ENCODE peak calls at places on chromosomes 1 and 21, in nine cellular contexts. Y is MM.1S; I is astrocyte of the spinal cord; T is NCI-H1048; H is stimulated activated CD4-positive, alpha-beta T cell treated with anti-CD3 and anti-CD28 coated beads, Interleukin-1b, Interleukin-23, amount 100 ng/mL, for 24 hours; E is right atrium auricular region; D is posterior cingulate gyrus; W is RKO; G is GM04504. A is an unnamed sample.

GRCh38 chr1:89464008-89464407 is 60.6 kb upstream of the LRRC8B start:
- DNase-seq in W (no peak), D (no peak), T (no peak), H (no peak), G (no peak), I (no peak), E (no peak), Y (peak), A (no peak)

GRCh38 chr1:171738921-171739320 is 2.9 kb downstream of the VAMP4 start:
- DNase-seq in W (no peak), Y (no peak), H (no peak), I (no peak), E (no peak), G (no peak), T (no peak), D (no peak), A (peak)

GRCh38 chr1:236338096-236338495 is 56.0 kb upstream of the EDARADD start:
- DNase-seq in D (no peak), E (no peak), Y (no peak), I (no peak), W (peak), T (no peak), H (no peak), G (no peak), A (no peak)

GRCh38 chr1:116268211-116268610 is 104.8 kb upstream of the ATP1A1 start:
- DNase-seq in E (no peak), Y (peak), H (no peak), I (no peak), T (peak), W (peak), D (peak), G (no peak), A (peak)

GRCh38 chr1:155134858-155135415 is 715 bp upstream of the SLC50A1 start:
- DNase-seq in T (peak), H (peak), E (peak), D (no peak), Y (peak), G (peak), I (peak), W (peak), A (peak)

GRCh38 chr1:199218065-199218464 is 579.2 kb downstream of the PTPRC start:
- DNase-seq in H (no peak), Y (no peak), T (no peak), G (no peak), E (no peak), W (no peak), I (no peak), D (no peak), A (no peak)

GRCh38 chr1:110477041-110477440 is 26.1 kb downstream of the PROK1 start:
- DNase-seq in D (no peak), E (no peak), W (peak), T (no peak), Y (no peak), G (no peak), I (peak), H (no peak), A (no peak)

GRCh38 chr1:171983584-171983983 is 142.3 kb downstream of the DNM3 start:
- DNase-seq in H (no peak), D (no peak), Y (peak), G (peak), T (no peak), E (no peak), W (peak), I (peak), A (peak)

GRCh38 chr1:34852677-34853217 is 6.8 kb downstream of the SMIM12 start:
- DNase-seq in W (peak), E (peak), H (peak), I (peak), Y (peak), T (peak), D (peak), G (peak), A (peak)

GRCh38 chr1:176691251-176692228 is 228.6 kb downstream of the PAPPA2 start:
- DNase-seq in W (peak), I (peak), E (no peak), G (peak), D (peak), H (no peak), Y (peak), T (peak), A (peak)

GRCh38 chr1:34688358-34688757 is 66.5 kb upstream of the GJB5 start:
- DNase-seq in Y (no peak), H (no peak), D (peak), T (no peak), E (peak), W (no peak), G (no peak), I (no peak), A (no peak)

GRCh38 chr21:41068411-41069304 is 99.3 kb upstream of the BACE2 start:
- DNase-seq in E (peak), G (peak), I (peak), T (peak), H (peak), W (peak), D (peak), Y (peak), A (no peak)

GRCh38 chr1:116457944-116458343 is 84.9 kb downstream of the ATP1A1 start:
- DNase-seq in I (peak), H (no peak), T (no peak), G (no peak), W (no peak), E (no peak), D (no peak), Y (no peak), A (no peak)

GRCh38 chr21:17436626-17437111 is 76.2 kb upstream of the CXADR start:
- DNase-seq in D (no peak), T (no peak), G (no peak), W (no peak), I (no peak), Y (no peak), H (no peak), E (no peak), A (no peak)

GRCh38 chr1:192604979-192605620 is 29.5 kb downstream of the RGS1 start:
- DNase-seq in Y (peak), T (no peak), H (no peak), I (no peak), G (no peak), W (no peak), D (no peak), E (no peak), A (peak)

GRCh38 chr1:2526824-2527552 is 592 bp upstream of the PANK4 start:
- DNase-seq in Y (no peak), H (no peak), T (no peak), W (peak), G (peak), I (peak), E (no peak), D (peak), A (peak)